ENCODE peak calls at places on chromosome 17, in six cellular contexts. I, C, U, H, X and Y are unnamed samples. For H3K4me1, the result is how much of the 10 kb centered on the place peaks cover.

GRCh38 chr17:72282439-72283029 is 161.7 kb downstream of the SOX9 start:
- DNase-seq in H (no peak), I (no peak), U (no peak), X (no peak), C (no peak), Y (no peak)

GRCh38 chr17:62855136-62855535 is 47.0 kb upstream of the MARCHF10 start:
- DNase-seq in U (no peak), I (no peak), H (no peak), C (no peak), X (no peak), Y (no peak)

GRCh38 chr17:64164592-64165285 is 34.8 kb upstream of the ERN1 start:
- DNase-seq in H (no peak), X (no peak), U (no peak), C (no peak), I (no peak), Y (no peak)

GRCh38 chr17:48791128-48792032 is 25.6 kb downstream of the TTLL6 start:
- DNase-seq in U (peak), C (peak), X (peak), H (peak), I (peak), Y (peak)

GRCh38 chr17:69773081-69773480 is 301.9 kb upstream of the KCNJ16 start:
- DNase-seq in H (peak), X (no peak), U (no peak), I (no peak), C (no peak), Y (no peak)

GRCh38 chr17:74610108-74610507 is 13.4 kb downstream of the CD300E start:
- DNase-seq in I (no peak), X (no peak), H (no peak), U (no peak), C (no peak), Y (no peak)

GRCh38 chr17:73268582-73269328 is 7.1 kb upstream of the CPSF4L start:
- DNase-seq in X (no peak), I (no peak), U (no peak), C (peak), H (no peak), Y (no peak)

GRCh38 chr17:66508896-66509843 is 206.8 kb downstream of the PRKCA start:
- DNase-seq in X (no peak), C (no peak), H (peak), I (no peak), U (no peak), Y (no peak)

GRCh38 chr17:48579738-48580543 is 1.8 kb upstream of the HOXB4 start:
- DNase-seq in I (no peak), X (no peak), H (peak), C (no peak), U (no peak), Y (no peak)

GRCh38 chr17:14468858-14469257 is 168.0 kb downstream of the HS3ST3B1 start:
- DNase-seq in I (no peak), U (no peak), H (no peak), X (no peak), C (no peak), Y (no peak)

DNA sequence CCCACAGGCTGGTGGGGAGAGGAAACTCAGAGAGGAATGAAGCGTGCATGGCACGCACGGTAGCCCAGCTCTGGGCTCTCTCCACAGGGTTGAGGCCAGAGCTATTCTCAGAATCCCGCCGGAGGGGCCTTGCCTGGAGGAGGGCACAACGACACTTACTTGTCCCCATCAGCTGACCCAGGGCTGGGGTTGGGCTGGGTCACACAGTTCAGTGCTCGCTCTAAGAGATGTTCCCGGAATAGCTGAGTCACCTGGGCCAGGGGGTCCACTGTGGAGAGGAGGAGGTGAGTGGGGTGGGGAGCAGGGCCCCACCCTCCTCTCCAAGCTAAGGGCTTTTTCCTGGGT is 21.8 kb downstream of the SREBF1 start:
- DNase-seq in I (no peak), H (no peak), U (no peak), C (no peak), X (no peak), Y (peak)
- TF ChIP-seq CTCF in I (no peak), H (no peak), U (no peak), C (no peak), X (no peak), Y (no peak)

GRCh38 chr17:511833-512251 is 159.2 kb upstream of the RPH3AL start:
- DNase-seq in C (no peak), I (no peak), X (no peak), H (peak), U (no peak), Y (no peak)
- H3K4me3 ChIP-seq in C (no peak), I (no peak), X (peak), H (no peak), U (no peak), Y (no peak)

GRCh38 chr17:4529533-4530152 is 25.5 kb downstream of the MYBBP1A start:
- DNase-seq in I (no peak), C (no peak), H (no peak), U (no peak), X (no peak), Y (no peak)
- H3K4me1 ChIP-seq in I (under half), C (under half), H (under half), U (under half), X (under half), Y (under half)

GRCh38 chr17:76671123-76671911 is 27.8 kb upstream of the ST6GALNAC1 start:
- DNase-seq in I (peak), X (peak), H (peak), C (peak), U (peak), Y (peak)
- TF ChIP-seq CTCF in I (no peak), X (no peak), H (no peak), C (no peak), U (no peak), Y (no peak)

DNA sequence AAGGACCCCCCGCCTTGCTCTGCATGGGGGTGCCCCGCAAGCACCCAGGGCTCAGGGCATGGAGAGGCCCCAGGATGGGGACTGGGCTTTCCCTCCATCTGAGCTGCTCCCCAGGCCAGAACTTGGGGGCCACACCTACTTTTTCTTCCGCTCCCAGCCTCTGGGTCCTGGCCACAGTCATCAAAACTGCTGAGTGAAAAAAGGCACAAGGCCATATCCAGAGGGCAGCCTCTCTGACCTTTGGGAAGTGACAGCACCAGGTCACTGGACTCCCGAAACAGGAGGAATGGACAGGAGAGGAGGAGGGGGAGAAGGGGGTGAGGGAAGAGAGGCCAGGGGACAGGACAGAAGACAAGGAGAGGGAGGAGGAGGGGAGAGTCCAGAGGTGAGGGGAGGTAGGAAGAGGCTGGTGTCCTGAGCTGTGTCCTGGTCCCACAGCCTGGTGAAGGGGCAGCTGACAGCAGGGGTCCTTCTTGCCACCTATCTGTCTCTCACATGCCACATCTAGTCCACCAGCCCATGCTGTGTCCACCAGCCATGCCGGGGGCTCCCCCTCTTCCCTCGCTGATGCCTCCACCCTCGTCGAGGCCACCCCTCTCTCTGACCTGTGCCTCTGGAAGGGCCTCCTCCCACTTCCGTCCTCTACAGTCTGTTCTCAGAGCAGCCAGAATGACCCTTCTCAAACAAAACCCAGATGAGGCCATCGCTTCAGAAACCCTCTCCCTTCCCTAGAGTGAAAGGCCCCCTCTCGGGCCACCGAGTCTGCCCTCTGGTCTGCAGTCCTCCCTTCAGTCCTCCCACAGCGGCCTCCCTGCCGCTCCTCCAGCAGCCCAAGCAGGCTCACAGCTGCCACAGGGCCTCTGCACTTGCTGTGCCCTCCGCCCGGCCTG is 73.9 kb upstream of the TOB1 start:
- DNase-seq in I (no peak), H (no peak), C (peak), X (no peak), U (no peak), Y (no peak)
- H3K4me3 ChIP-seq in I (no peak), H (no peak), C (no peak), X (no peak), U (no peak), Y (no peak)

GRCh38 chr17:81081619-81082176 is 46.7 kb downstream of the BAIAP2 start:
- DNase-seq in H (no peak), X (no peak), U (no peak), C (no peak), I (no peak), Y (no peak)

GRCh38 chr17:81083125-81083765 is 48.3 kb downstream of the BAIAP2 start:
- DNase-seq in U (no peak), X (no peak), C (no peak), I (no peak), H (no peak), Y (no peak)

GRCh38 chr17:81080056-81080455 is 45.1 kb downstream of the BAIAP2 start:
- DNase-seq in X (no peak), C (no peak), I (no peak), H (no peak), U (no peak), Y (no peak)

GRCh38 chr17:81081217-81081616 is 46.3 kb downstream of the BAIAP2 start:
- DNase-seq in I (no peak), H (no peak), C (no peak), X (no peak), U (no peak), Y (no peak)

GRCh38 chr17:81082177-81083073 is 47.5 kb downstream of the BAIAP2 start:
- DNase-seq in X (no peak), U (no peak), I (no peak), C (no peak), H (no peak), Y (peak)
- H3K4me1 ChIP-seq in X (under half), U (under half), I (under half), C (under half), H (under half), Y (under half)

DNA sequence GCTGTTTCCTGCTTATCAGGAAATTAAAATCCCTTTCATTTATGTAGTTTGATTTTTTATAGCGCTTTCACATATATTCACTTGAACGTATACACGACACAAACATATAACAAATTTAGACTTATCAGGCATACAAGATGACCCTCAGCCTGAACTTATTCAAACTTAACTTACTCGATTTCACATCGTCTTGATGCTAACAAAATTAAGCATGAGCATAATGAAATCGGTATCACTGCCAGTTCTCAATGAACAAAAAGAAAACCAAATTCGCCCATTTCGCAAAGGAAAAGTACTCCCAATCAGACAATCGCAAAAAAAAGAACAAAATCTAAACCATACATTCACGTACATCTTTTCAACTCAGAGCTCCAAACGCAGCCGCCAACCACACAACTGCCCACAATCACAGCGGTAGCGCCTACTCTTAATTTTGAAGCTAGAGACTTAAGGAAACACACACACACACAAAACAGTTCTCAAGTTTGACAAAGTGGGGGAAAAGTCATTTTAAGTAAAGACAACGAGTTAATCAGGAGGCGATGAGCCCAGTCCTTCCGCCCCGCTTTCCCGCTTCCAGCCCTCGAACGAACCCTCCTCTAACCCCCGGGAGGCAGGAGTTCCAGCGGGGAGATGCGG is 1.0 kb downstream of the GJC1 start:
- DNase-seq in X (no peak), C (peak), H (no peak), I (no peak), U (no peak), Y (no peak)
- TF ChIP-seq CTCF in X (no peak), C (no peak), H (no peak), I (no peak), U (no peak), Y (no peak)